ENCODE peak calls at places on chromosomes 13 and 19, in four cellular contexts. O is tibial nerve, T is H9, H is ovary. M is an unnamed sample.

GRCh38 chr19:39349326-39349725 is 7.1 kb downstream of the SAMD4B start:
- DNase-seq in T (no peak), H (no peak), O (no peak), M (no peak)

GRCh38 chr13:94020833-94021232 is 458.6 kb downstream of the DCT start:
- DNase-seq in H (no peak), O (no peak), T (no peak), M (no peak)

GRCh38 chr19:54041969-54042606 is 21.6 kb downstream of the VSTM1 start:
- DNase-seq in T (peak), O (no peak), H (no peak), M (no peak)

GRCh38 chr13:67101730-67102467 is 128.2 kb downstream of the PCDH9 start:
- DNase-seq in T (no peak), H (no peak), O (no peak), M (no peak)

GRCh38 chr19:54388803-54389144 is 24.0 kb upstream of the LAIR1 start:
- DNase-seq in T (no peak), H (no peak), O (no peak), M (no peak)

GRCh38 chr19:45156231-45156630 is 4.6 kb downstream of the NKPD1 start:
- DNase-seq in O (no peak), T (peak), H (no peak), M (no peak)

GRCh38 chr13:97353927-97354326 is 80.0 kb upstream of the RAP2A start:
- DNase-seq in T (no peak), O (no peak), H (no peak), M (no peak)

GRCh38 chr13:82791035-82791434 is 1091.2 kb downstream of the SLITRK1 start:
- DNase-seq in H (no peak), O (no peak), T (no peak), M (no peak)

GRCh38 chr13:33072282-33072681 is 56.1 kb downstream of the KL start:
- DNase-seq in T (no peak), H (no peak), O (no peak), M (no peak)

GRCh38 chr13:80086304-80086721 is 254.6 kb downstream of the SPRY2 start:
- DNase-seq in H (no peak), T (no peak), O (no peak), M (no peak)

GRCh38 chr13:48961379-48961778 is 14.3 kb upstream of the FNDC3A start:
- DNase-seq in O (no peak), T (no peak), H (no peak), M (no peak)

GRCh38 chr19:12139309-12139708 is 841 bp downstream of the ZNF20 start:
- DNase-seq in H (no peak), O (no peak), T (no peak), M (no peak)

GRCh38 chr19:35828694-35829301 is 16.2 kb upstream of the PRODH2 start:
- DNase-seq in H (peak), T (peak), O (peak), M (no peak)

GRCh38 chr13:75079226-75079625 is 402.7 kb downstream of the TBC1D4 start:
- DNase-seq in T (no peak), O (no peak), H (no peak), M (no peak)

GRCh38 chr19:41709951-41710645 is 1.7 kb downstream of the CEACAM5 start:
- DNase-seq in T (no peak), O (no peak), H (no peak), M (no peak)

GRCh38 chr19:17753976-17754375 is 2.7 kb downstream of the FCHO1 start:
- DNase-seq in T (no peak), O (no peak), H (no peak), M (peak)

GRCh38 chr19:17754634-17755532 is 3.6 kb downstream of the FCHO1 start:
- DNase-seq in H (no peak), T (no peak), O (no peak), M (no peak)

GRCh38 chr19:17751103-17751911 is at the start of gene FCHO1:
- DNase-seq in T (no peak), O (peak), H (no peak), M (no peak)

GRCh38 chr19:17751912-17752273 is 616 bp downstream of the FCHO1 start:
- DNase-seq in H (no peak), T (no peak), O (no peak), M (no peak)

DNA sequence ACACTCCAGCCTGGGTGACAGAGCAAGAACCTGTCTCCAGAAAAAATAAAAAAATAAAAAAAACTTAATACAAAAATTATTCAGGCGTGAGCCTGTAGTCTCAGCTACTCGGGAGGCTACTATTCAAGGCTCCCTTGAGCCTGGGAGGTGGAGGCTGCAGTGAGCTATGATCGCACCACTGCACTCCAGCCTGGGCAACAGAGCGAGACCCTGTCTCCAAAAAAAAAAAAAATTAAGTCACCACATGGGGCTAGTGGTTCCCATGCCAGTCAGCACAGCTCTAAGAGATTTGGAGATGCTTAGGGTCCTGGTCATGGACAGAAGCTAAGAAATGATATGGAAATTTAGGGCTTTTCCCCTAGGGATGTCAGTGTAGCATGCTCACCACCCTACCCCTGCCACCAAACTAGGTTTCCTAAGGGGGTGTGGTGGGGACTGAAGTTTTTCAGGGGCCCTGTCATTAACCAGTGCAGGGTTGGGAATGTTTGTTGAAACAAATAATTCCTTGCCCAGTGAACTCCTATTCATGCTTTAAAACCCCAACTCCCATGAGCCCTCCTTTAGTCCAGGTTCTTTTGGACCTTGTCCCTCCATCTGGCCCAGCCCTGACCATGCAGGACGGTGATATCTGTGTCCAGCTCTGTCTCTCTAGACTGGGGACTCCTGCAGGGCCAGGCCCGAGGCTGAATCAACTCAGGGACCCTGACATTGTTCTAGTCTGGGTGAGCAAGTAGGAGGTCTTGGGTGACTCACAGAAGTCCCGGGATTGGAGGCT is 1.8 kb downstream of the FCHO1 start:
- DNase-seq in O (no peak), H (no peak), T (no peak), M (no peak)
- TF ChIP-seq CTCF in O (no peak), H (no peak), T (no peak), M (no peak)

GRCh38 chr13:63433546-63434150 is 2018.0 kb upstream of the PCDH20 start:
- DNase-seq in O (no peak), H (no peak), T (no peak), M (no peak)

GRCh38 chr13:63436288-63436687 is 2020.6 kb upstream of the PCDH20 start:
- DNase-seq in O (no peak), H (no peak), T (no peak), M (no peak)

GRCh38 chr13:63435668-63436275 is 2020.1 kb upstream of the PCDH20 start:
- DNase-seq in H (no peak), O (no peak), T (no peak), M (no peak)

DNA sequence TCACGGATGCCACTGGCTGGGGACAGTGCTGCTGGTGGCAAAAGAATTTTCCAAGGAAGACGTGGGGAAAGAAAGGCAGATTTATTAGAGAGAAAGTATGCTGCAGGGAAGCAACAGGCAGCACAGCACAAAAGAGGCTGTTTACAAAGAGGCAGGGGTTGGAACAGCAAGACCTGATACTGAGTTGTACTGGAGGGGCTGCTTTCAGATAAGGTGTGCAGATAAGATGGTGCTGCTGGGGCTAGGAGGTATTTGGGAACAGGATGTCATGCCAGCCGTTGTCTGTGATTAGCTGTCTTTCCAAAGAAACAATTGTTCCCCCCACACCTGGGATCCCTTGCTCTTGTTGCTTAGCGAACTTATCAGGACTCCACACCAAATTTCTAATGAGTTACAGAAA is 2023.3 kb upstream of the PCDH20 start:
- DNase-seq in T (no peak), O (no peak), H (no peak), M (no peak)
- TF ChIP-seq CTCF in T (no peak), O (no peak), H (no peak), M (no peak)

GRCh38 chr19:17679526-17680234 is 8.5 kb downstream of the UNC13A start:
- DNase-seq in H (no peak), T (no peak), O (no peak), M (no peak)

GRCh38 chr19:17673937-17674799 is 14.0 kb downstream of the UNC13A start:
- DNase-seq in O (no peak), T (no peak), H (no peak), M (no peak)

GRCh38 chr19:17678836-17679235 is 9.3 kb downstream of the UNC13A start:
- DNase-seq in O (no peak), H (no peak), T (no peak), M (no peak)

GRCh38 chr19:17676295-17676694 is 11.9 kb downstream of the UNC13A start:
- DNase-seq in O (no peak), T (no peak), H (no peak), M (no peak)

GRCh38 chr19:17677002-17677401 is 11.2 kb downstream of the UNC13A start:
- DNase-seq in H (peak), O (no peak), T (no peak), M (no peak)
- TF ChIP-seq CTCF in H (no peak), O (no peak), T (peak), M (no peak)

DNA sequence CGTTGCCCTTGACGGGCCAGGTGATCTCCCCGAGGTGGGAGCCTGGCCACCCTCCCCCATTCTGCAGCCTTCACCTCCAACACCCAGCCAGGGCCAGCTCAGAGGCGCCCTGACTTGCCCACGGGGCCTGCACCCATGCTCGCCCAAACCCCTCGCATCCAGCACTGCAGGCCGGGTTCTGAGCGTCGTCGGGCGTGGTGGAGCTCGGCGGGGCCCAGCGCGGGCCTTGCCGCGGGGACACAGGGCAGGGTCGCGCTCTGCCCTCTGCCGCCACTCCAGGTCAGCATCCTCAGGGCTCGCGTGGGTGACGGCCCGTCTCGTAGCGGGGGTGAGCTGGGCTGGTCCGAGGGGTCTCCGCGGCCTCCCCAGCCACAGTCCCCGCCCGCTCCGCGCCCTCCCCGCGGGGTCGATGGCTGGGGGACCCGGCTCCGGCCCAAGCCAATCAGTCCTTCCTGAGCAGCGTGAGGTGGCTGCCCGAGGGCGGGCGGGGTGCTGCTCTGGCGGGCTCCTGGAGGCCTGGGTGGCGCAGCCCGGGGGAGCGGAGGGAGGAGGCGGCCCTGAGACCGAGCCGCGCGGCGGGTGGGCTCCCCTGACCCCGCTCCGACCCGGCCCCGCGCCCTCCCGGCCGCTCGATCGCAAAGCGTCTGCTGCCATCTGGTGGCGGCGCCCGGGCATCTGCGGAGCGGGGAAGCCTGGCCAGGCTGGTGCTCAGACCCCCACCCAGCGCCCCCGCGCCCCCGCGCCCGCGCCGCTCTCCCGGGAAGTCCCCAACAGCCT is 61.4 kb downstream of the CCNE1 start:
- DNase-seq in O (peak), H (peak), T (peak), M (peak)
- TF ChIP-seq CTCF in O (peak), H (peak), T (peak), M (peak)

DNA sequence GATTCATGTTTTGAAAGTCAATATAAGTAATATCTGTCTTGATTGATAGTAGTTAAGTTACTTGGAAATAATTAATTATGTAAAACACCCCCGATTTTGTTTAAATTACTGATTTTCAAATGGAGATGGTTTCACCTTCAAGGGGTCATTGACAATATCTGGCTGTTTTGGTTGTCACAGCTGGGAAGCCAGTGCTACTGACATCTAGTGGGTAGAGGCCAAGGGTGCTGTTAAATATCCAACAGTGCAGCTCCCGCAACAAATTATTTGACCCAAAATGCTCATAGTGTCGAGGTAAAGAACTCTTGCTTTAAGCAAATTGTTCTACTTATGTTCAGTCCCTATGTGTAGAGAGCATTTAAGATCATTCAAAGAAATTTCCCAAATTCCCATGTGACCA is 50.6 kb upstream of the PCDH20 start:
- DNase-seq in O (no peak), T (peak), H (no peak), M (no peak)
- TF ChIP-seq CTCF in O (no peak), T (peak), H (no peak), M (no peak)

DNA sequence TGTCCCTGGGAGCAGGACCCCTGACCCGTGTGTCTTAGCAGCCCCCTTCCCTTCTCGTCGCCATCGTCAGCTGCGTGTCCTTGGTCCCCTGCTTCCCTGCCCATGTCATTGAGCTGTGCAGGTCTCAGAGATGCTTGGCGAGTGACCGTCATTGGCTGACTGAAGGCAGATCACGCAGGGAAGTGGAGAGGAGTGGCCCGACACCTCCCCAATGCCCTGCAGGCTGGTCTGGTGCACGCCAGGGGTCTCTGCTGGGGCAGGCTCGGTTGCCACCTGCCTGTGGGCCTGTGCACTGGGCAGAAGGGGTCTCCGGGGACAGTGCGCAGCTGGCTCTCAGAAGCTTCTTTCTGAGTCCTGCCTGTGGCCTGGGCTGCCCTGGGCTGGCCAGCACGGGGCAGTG is 6.2 kb downstream of the GNA11 start:
- DNase-seq in H (no peak), O (no peak), T (no peak), M (peak)
- TF ChIP-seq CTCF in H (no peak), O (no peak), T (no peak), M (no peak)

GRCh38 chr13:23455401-23456185 is 22.1 kb upstream of the SACS start:
- DNase-seq in O (no peak), T (no peak), H (no peak), M (no peak)
- TF ChIP-seq CTCF in O (no peak), T (no peak), H (no peak), M (no peak)

GRCh38 chr19:31180907-31181306 is 168.3 kb downstream of the TSHZ3 start:
- DNase-seq in O (no peak), T (no peak), H (no peak), M (no peak)

GRCh38 chr19:31181535-31181934 is 167.7 kb downstream of the TSHZ3 start:
- DNase-seq in O (no peak), H (no peak), T (no peak), M (no peak)

GRCh38 chr19:31179471-31179852 is 169.8 kb downstream of the TSHZ3 start:
- DNase-seq in O (no peak), H (no peak), T (no peak), M (no peak)

GRCh38 chr19:31185261-31185660 is 164.0 kb downstream of the TSHZ3 start:
- DNase-seq in T (no peak), O (no peak), H (no peak), M (no peak)
- TF ChIP-seq CTCF in T (peak), O (no peak), H (no peak), M (no peak)